ENCODE peak calls at places on chromosomes 5 and 9, in five cellular contexts. One of them, this sample, is unnamed.
A peak's percentile ranks its signal among the peaks of the same experiment; 100 is the strongest.

GRCh38 chr9:13160051-13160450 is 119.4 kb downstream of the MPDZ start:
- DNase-seq in CD8-positive, alpha-beta memory T cell: no peak
- DNase-seq in CD8-positive, alpha-beta T cell: no peak
- DNase-seq in WERI-Rb-1: no peak
- DNase-seq in AG04450: no peak
- DNase-seq in this sample: no peak

GRCh38 chr9:113638504-113638903 is 175.0 kb downstream of the RGS3 start:
- DNase-seq in CD8-positive, alpha-beta memory T cell: no peak
- DNase-seq in CD8-positive, alpha-beta T cell: no peak
- DNase-seq in WERI-Rb-1: no peak
- DNase-seq in AG04450: no peak
- DNase-seq in this sample: no peak

GRCh38 chr9:5920860-5921328 is 30.2 kb downstream of the MLANA start:
- DNase-seq in CD8-positive, alpha-beta memory T cell: no peak
- DNase-seq in CD8-positive, alpha-beta T cell: no peak
- DNase-seq in WERI-Rb-1: no peak
- DNase-seq in AG04450: no peak
- DNase-seq in this sample: no peak

GRCh38 chr5:172531704-172532026 is 77.3 kb upstream of the SH3PXD2B start:
- DNase-seq in CD8-positive, alpha-beta memory T cell: no peak
- DNase-seq in CD8-positive, alpha-beta T cell: no peak
- DNase-seq in WERI-Rb-1: no peak
- DNase-seq in AG04450: no peak
- DNase-seq in this sample: no peak

GRCh38 chr5:87169300-87169991 is 98.2 kb upstream of the RASA1 start:
- DNase-seq in CD8-positive, alpha-beta memory T cell: no peak
- DNase-seq in CD8-positive, alpha-beta T cell: no peak
- DNase-seq in WERI-Rb-1: no peak
- DNase-seq in AG04450: no peak
- DNase-seq in this sample: no peak

GRCh38 chr5:68683632-68684035 is 410.2 kb upstream of the SLC30A5 start:
- DNase-seq in CD8-positive, alpha-beta memory T cell: no peak
- DNase-seq in CD8-positive, alpha-beta T cell: no peak
- DNase-seq in WERI-Rb-1: no peak
- DNase-seq in AG04450: peak; percentile 86
- DNase-seq in this sample: no peak

GRCh38 chr5:41408676-41409443 is 101.5 kb downstream of the PLCXD3 start:
- DNase-seq in CD8-positive, alpha-beta memory T cell: no peak
- DNase-seq in CD8-positive, alpha-beta T cell: no peak
- DNase-seq in WERI-Rb-1: peak; percentile 55
- DNase-seq in AG04450: no peak
- DNase-seq in this sample: peak; percentile 55

GRCh38 chr5:149028161-149028560 is 34.7 kb downstream of the SH3TC2 start:
- DNase-seq in CD8-positive, alpha-beta memory T cell: no peak
- DNase-seq in CD8-positive, alpha-beta T cell: no peak
- DNase-seq in WERI-Rb-1: no peak
- DNase-seq in AG04450: no peak
- DNase-seq in this sample: no peak

GRCh38 chr9:4225291-4226119 is 74.4 kb downstream of the GLIS3 start:
- DNase-seq in CD8-positive, alpha-beta memory T cell: no peak
- DNase-seq in CD8-positive, alpha-beta T cell: no peak
- DNase-seq in WERI-Rb-1: no peak
- DNase-seq in AG04450: peak; percentile 67
- DNase-seq in this sample: no peak

GRCh38 chr9:134419684-134420076 is 93.4 kb downstream of the RXRA start:
- DNase-seq in CD8-positive, alpha-beta memory T cell: no peak
- DNase-seq in CD8-positive, alpha-beta T cell: no peak
- DNase-seq in WERI-Rb-1: peak; percentile 83
- DNase-seq in AG04450: no peak
- DNase-seq in this sample: no peak

GRCh38 chr5:150001660-150002493 is 1.3 kb downstream of the HMGXB3 start:
- DNase-seq in CD8-positive, alpha-beta memory T cell: peak; percentile 60
- DNase-seq in CD8-positive, alpha-beta T cell: peak; percentile 29
- DNase-seq in WERI-Rb-1: peak; percentile 63
- DNase-seq in AG04450: no peak
- DNase-seq in this sample: peak; percentile 76

GRCh38 chr5:1204693-1205242 is 3.4 kb downstream of the SLC6A19 start:
- DNase-seq in CD8-positive, alpha-beta memory T cell: no peak
- DNase-seq in CD8-positive, alpha-beta T cell: no peak
- DNase-seq in WERI-Rb-1: peak; percentile 79
- DNase-seq in AG04450: no peak
- DNase-seq in this sample: no peak

GRCh38 chr9:77981907-77982306 is 49.7 kb downstream of the GNAQ start:
- DNase-seq in CD8-positive, alpha-beta memory T cell: no peak
- DNase-seq in CD8-positive, alpha-beta T cell: no peak
- DNase-seq in WERI-Rb-1: no peak
- DNase-seq in AG04450: no peak
- DNase-seq in this sample: no peak
- H3K4me3 ChIP-seq in CD8-positive, alpha-beta memory T cell: no peak overlapping the region
- H3K4me3 ChIP-seq in CD8-positive, alpha-beta T cell: no peak overlapping the region
- H3K4me3 ChIP-seq in WERI-Rb-1: no peak overlapping the region
- H3K4me3 ChIP-seq in AG04450: no peak overlapping the region
- H3K4me3 ChIP-seq in this sample: no peak overlapping the region

GRCh38 chr9:131545786-131546335 is 538 bp downstream of the PRRT1B start:
- DNase-seq in CD8-positive, alpha-beta memory T cell: no peak
- DNase-seq in CD8-positive, alpha-beta T cell: no peak
- DNase-seq in WERI-Rb-1: no peak
- DNase-seq in AG04450: no peak
- DNase-seq in this sample: no peak
- H3K27me3 ChIP-seq in CD8-positive, alpha-beta memory T cell: peaks cover 7% of the 10 kb centered on the region
- H3K27me3 ChIP-seq in CD8-positive, alpha-beta T cell: peaks cover 6% of the 10 kb centered on the region
- H3K27me3 ChIP-seq in WERI-Rb-1: no peaks in the 10 kb centered on the region
- H3K27me3 ChIP-seq in AG04450: peaks cover 51% of the 10 kb centered on the region
- H3K27me3 ChIP-seq in this sample: peaks cover 16% of the 10 kb centered on the region

DNA sequence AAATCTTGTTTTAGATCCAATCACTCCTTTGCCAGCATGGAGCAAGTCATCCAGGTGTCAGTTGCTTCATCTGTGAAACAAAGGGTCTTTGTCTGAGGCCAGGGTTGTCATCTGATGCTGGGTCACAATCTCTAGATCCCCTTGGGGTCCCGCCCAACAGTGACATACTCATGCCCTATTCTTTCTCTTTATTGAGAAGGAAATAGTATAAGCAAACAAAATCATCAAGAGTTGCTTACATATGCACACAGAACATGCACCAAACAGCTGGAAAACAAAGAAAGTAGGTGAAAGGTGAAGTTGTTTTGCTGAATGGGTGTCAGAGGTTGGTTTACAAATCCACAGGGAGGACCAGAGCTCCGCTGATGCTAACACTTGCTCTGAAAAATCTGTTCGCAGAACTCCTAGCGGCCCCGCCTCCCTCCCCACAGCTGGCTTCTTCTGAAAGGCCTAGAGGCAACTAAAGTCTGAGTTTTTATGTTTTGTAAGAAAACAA is 106.1 kb upstream of the SLC44A1 start:
- DNase-seq in CD8-positive, alpha-beta memory T cell: no peak
- DNase-seq in CD8-positive, alpha-beta T cell: no peak
- DNase-seq in WERI-Rb-1: no peak
- DNase-seq in AG04450: no peak
- DNase-seq in this sample: no peak
- H3K4me3 ChIP-seq in CD8-positive, alpha-beta memory T cell: no peak overlapping the region
- H3K4me3 ChIP-seq in CD8-positive, alpha-beta T cell: no peak overlapping the region
- H3K4me3 ChIP-seq in WERI-Rb-1: no peak overlapping the region
- H3K4me3 ChIP-seq in AG04450: no peak overlapping the region
- H3K4me3 ChIP-seq in this sample: no peak overlapping the region

GRCh38 chr9:136485049-136485647 is 2.3 kb upstream of the SEC16A start:
- DNase-seq in CD8-positive, alpha-beta memory T cell: peak; percentile 69
- DNase-seq in CD8-positive, alpha-beta T cell: peak; percentile 69
- DNase-seq in WERI-Rb-1: peak; percentile 85
- DNase-seq in AG04450: peak; percentile 53
- DNase-seq in this sample: peak; percentile 78
- H3K27me3 ChIP-seq in CD8-positive, alpha-beta memory T cell: no peaks in the 10 kb centered on the region
- H3K27me3 ChIP-seq in CD8-positive, alpha-beta T cell: no peaks in the 10 kb centered on the region
- H3K27me3 ChIP-seq in WERI-Rb-1: no peaks in the 10 kb centered on the region
- H3K27me3 ChIP-seq in AG04450: peaks cover 16% of the 10 kb centered on the region
- H3K27me3 ChIP-seq in this sample: no peaks in the 10 kb centered on the region

DNA sequence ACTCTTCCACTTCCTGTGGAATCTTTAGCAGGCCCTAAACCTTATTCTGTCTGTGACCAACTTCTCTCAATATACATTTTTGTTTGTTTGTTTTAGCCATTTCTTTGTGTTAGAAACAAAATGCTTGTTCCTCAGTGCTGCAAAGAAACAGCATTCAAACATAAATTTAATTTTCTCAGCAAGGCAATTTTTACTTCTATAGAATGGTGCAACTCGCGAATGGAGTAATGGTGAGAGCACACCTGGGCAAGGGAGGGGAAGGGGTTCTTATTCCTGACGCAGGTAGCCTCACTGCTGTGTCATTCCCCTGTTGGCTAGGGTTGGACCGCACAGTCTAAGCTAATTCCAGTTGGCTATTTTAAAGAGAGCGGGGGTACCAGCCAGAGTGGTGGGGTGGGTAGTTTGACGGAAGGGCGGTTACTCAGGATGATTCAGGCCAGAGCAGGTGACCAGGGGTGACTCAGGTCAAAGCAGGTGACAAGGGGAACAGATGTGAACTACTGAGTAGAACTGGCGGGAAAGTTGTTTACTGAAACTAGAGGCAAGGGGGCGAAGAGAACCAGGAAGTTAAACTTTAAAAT is 21.4 kb downstream of the ZNF169 start:
- DNase-seq in CD8-positive, alpha-beta memory T cell: no peak
- DNase-seq in CD8-positive, alpha-beta T cell: no peak
- DNase-seq in WERI-Rb-1: no peak
- DNase-seq in AG04450: no peak
- DNase-seq in this sample: no peak
- H3K4me3 ChIP-seq in CD8-positive, alpha-beta memory T cell: peak overlapping the region; percentile 7
- H3K4me3 ChIP-seq in CD8-positive, alpha-beta T cell: no peak overlapping the region
- H3K4me3 ChIP-seq in WERI-Rb-1: no peak overlapping the region
- H3K4me3 ChIP-seq in AG04450: no peak overlapping the region
- H3K4me3 ChIP-seq in this sample: no peak overlapping the region

GRCh38 chr5:158739941-158740340 is 359.8 kb downstream of the EBF1 start:
- DNase-seq in CD8-positive, alpha-beta memory T cell: no peak
- DNase-seq in CD8-positive, alpha-beta T cell: no peak
- DNase-seq in WERI-Rb-1: peak; percentile 48
- DNase-seq in AG04450: no peak
- DNase-seq in this sample: no peak
- H3K27me3 ChIP-seq in CD8-positive, alpha-beta memory T cell: no peaks in the 10 kb centered on the region
- H3K27me3 ChIP-seq in CD8-positive, alpha-beta T cell: no peaks in the 10 kb centered on the region
- H3K27me3 ChIP-seq in WERI-Rb-1: peaks cover 3% of the 10 kb centered on the region
- H3K27me3 ChIP-seq in AG04450: no peaks in the 10 kb centered on the region
- H3K27me3 ChIP-seq in this sample: no peaks in the 10 kb centered on the region

GRCh38 chr9:127769101-127769500 is 9.4 kb downstream of the SH2D3C start:
- DNase-seq in CD8-positive, alpha-beta memory T cell: no peak
- DNase-seq in CD8-positive, alpha-beta T cell: no peak
- DNase-seq in WERI-Rb-1: no peak
- DNase-seq in AG04450: no peak
- DNase-seq in this sample: no peak
- H3K4me3 ChIP-seq in CD8-positive, alpha-beta memory T cell: no peak overlapping the region
- H3K4me3 ChIP-seq in CD8-positive, alpha-beta T cell: no peak overlapping the region
- H3K4me3 ChIP-seq in WERI-Rb-1: no peak overlapping the region
- H3K4me3 ChIP-seq in AG04450: no peak overlapping the region
- H3K4me3 ChIP-seq in this sample: no peak overlapping the region

GRCh38 chr9:137168575-137168906 is 1.3 kb downstream of the LRRC26 start:
- DNase-seq in CD8-positive, alpha-beta memory T cell: no peak
- DNase-seq in CD8-positive, alpha-beta T cell: no peak
- DNase-seq in WERI-Rb-1: no peak
- DNase-seq in AG04450: no peak
- DNase-seq in this sample: no peak
- H3K27me3 ChIP-seq in CD8-positive, alpha-beta memory T cell: peaks cover 32% of the 10 kb centered on the region
- H3K27me3 ChIP-seq in CD8-positive, alpha-beta T cell: peaks cover 16% of the 10 kb centered on the region
- H3K27me3 ChIP-seq in WERI-Rb-1: no peaks in the 10 kb centered on the region
- H3K27me3 ChIP-seq in AG04450: peaks cover 68% of the 10 kb centered on the region
- H3K27me3 ChIP-seq in this sample: no peaks in the 10 kb centered on the region

GRCh38 chr9:110160163-110160562 is 47.8 kb downstream of the C9orf152 start:
- DNase-seq in CD8-positive, alpha-beta memory T cell: no peak
- DNase-seq in CD8-positive, alpha-beta T cell: no peak
- DNase-seq in WERI-Rb-1: no peak
- DNase-seq in AG04450: no peak
- DNase-seq in this sample: no peak
- H3K4me3 ChIP-seq in CD8-positive, alpha-beta memory T cell: no peak overlapping the region
- H3K4me3 ChIP-seq in CD8-positive, alpha-beta T cell: no peak overlapping the region
- H3K4me3 ChIP-seq in WERI-Rb-1: no peak overlapping the region
- H3K4me3 ChIP-seq in AG04450: no peak overlapping the region
- H3K4me3 ChIP-seq in this sample: no peak overlapping the region

GRCh38 chr9:69857131-69857530 is 36.5 kb downstream of the CFAP95 start:
- DNase-seq in CD8-positive, alpha-beta memory T cell: no peak
- DNase-seq in CD8-positive, alpha-beta T cell: no peak
- DNase-seq in WERI-Rb-1: no peak
- DNase-seq in AG04450: no peak
- DNase-seq in this sample: no peak
- H3K27me3 ChIP-seq in CD8-positive, alpha-beta memory T cell: no peaks in the 10 kb centered on the region
- H3K27me3 ChIP-seq in CD8-positive, alpha-beta T cell: no peaks in the 10 kb centered on the region
- H3K27me3 ChIP-seq in WERI-Rb-1: no peaks in the 10 kb centered on the region
- H3K27me3 ChIP-seq in AG04450: no peaks in the 10 kb centered on the region
- H3K27me3 ChIP-seq in this sample: no peaks in the 10 kb centered on the region

This sample was measured in Peyer's patch.